ENCODE peak calls at places on chromosomes 2 and 18, in six cellular contexts. M is cardiac muscle cell, Z is mammary epithelial cell, J is adrenal gland, R is A549, K is fibroblast of mammary gland. V is an unnamed sample.
A peak's percentile ranks its signal among the peaks of the same experiment; 100 is the strongest.

GRCh38 chr2:128442891-128443302 is 124.2 kb upstream of the HS6ST1 start:
- DNase-seq in M (peak; percentile 48), Z (no peak), J (peak; percentile 12), R (no peak), K (no peak), V (no peak)

GRCh38 chr2:152456262-152456661 is 121.3 kb downstream of the FMNL2 start:
- DNase-seq in M (peak; percentile 53), Z (peak; percentile 69), J (no peak), R (peak; percentile 25), K (peak; percentile 39), V (peak; percentile 77)

GRCh38 chr2:206361407-206362045 is 81.8 kb upstream of the ADAM23 start:
- DNase-seq in M (no peak), Z (peak; percentile 17), J (no peak), R (no peak), K (no peak), V (peak; percentile 39)

GRCh38 chr18:34122724-34123334 is 101.9 kb downstream of the NOL4 start:
- DNase-seq in M (peak; percentile 56), Z (peak; percentile 34), J (peak; percentile 51), R (peak; percentile 45), K (peak; percentile 67), V (peak; percentile 68)

GRCh38 chr2:84865181-84865783 is 15.6 kb downstream of the TRABD2A start:
- DNase-seq in M (peak; percentile 55), Z (peak; percentile 34), J (no peak), R (peak; percentile 52), K (peak; percentile 55), V (peak; percentile 40)

GRCh38 chr2:238216651-238217184 is 13.2 kb upstream of the ILKAP start:
- DNase-seq in M (no peak), Z (no peak), J (no peak), R (no peak), K (no peak), V (no peak)

GRCh38 chr18:29531746-29532145 is 1354.8 kb upstream of the CDH2 start:
- DNase-seq in M (no peak), Z (peak; percentile 35), J (no peak), R (no peak), K (no peak), V (no peak)

GRCh38 chr2:44944102-44944951 is 2.8 kb downstream of the SIX3 start:
- DNase-seq in M (no peak), Z (no peak), J (no peak), R (no peak), K (no peak), V (no peak)

GRCh38 chr2:240713928-240714746 is 22.5 kb downstream of the AQP12A start:
- DNase-seq in M (no peak), Z (no peak), J (no peak), R (no peak), K (no peak), V (no peak)

GRCh38 chr2:38509322-38509946 is 93.3 kb downstream of the HNRNPLL start:
- DNase-seq in M (peak; percentile 75), Z (peak; percentile 62), J (peak; percentile 42), R (no peak), K (peak; percentile 89), V (peak; percentile 59)

GRCh38 chr2:135552887-135553286 is 21.6 kb downstream of the R3HDM1 start:
- DNase-seq in M (no peak), Z (no peak), J (no peak), R (no peak), K (no peak), V (no peak)

GRCh38 chr2:65637061-65637460 is 204.7 kb upstream of the SPRED2 start:
- DNase-seq in M (no peak), Z (no peak), J (no peak), R (no peak), K (no peak), V (no peak)

GRCh38 chr2:214006601-214007000 is 404.3 kb upstream of the VWC2L start:
- DNase-seq in M (no peak), Z (peak; percentile 57), J (no peak), R (no peak), K (no peak), V (peak; percentile 87)

DNA sequence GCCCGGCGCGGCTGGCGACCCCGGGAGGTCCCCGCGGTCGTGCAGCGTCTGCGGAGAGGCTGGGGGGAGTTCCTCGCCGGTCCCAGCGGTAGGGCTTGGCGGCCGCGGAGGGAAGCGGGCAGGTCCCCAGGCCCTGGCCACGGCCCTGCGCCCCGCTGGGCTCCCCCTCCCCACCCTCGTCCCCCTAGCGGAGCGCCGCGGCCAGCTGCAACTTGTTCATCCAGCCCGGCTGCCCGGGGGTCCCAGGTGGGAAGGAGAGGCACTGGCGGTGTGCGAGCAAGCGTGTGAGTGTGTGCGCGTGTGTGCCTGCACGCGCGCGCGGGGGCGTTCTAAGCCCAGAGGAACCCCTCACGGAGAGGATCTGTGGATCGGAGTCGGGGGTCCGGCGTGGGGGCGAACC is 1.3 kb downstream of the PTPRM start:
- DNase-seq in M (peak; percentile 44), Z (no peak), J (peak; percentile 23), R (no peak), K (no peak), V (peak; percentile 15)
- TF ChIP-seq CTCF in M (peak; percentile 15), Z (peak; percentile 29), J (no peak), R (no peak), K (no peak), V (no peak)

GRCh38 chr2:1744446-1745170 is at the start of gene PXDN:
- DNase-seq in M (peak; percentile 80), Z (peak; percentile 53), J (no peak), R (no peak), K (peak; percentile 66), V (peak; percentile 44)

GRCh38 chr2:1744151-1744445 is 217 bp downstream of the PXDN start:
- DNase-seq in M (no peak), Z (no peak), J (no peak), R (peak; percentile 31), K (no peak), V (peak; percentile 45)

GRCh38 chr2:1743396-1744150 is 742 bp downstream of the PXDN start:
- DNase-seq in M (peak; percentile 75), Z (peak; percentile 46), J (no peak), R (no peak), K (peak; percentile 56), V (peak; percentile 39)

GRCh38 chr2:1746174-1747064 is 2.1 kb upstream of the PXDN start:
- DNase-seq in M (no peak), Z (no peak), J (no peak), R (no peak), K (no peak), V (no peak)

GRCh38 chr2:1745171-1746023 is 1.1 kb upstream of the PXDN start:
- DNase-seq in M (no peak), Z (no peak), J (no peak), R (no peak), K (no peak), V (no peak)
- H3K4me3 ChIP-seq in M (peak overlapping the region; percentile 85), Z (peak overlapping the region; percentile 71), J (peak overlapping the region; percentile 61), R (no peak overlapping the region), K (peak overlapping the region; percentile 64), V (peak overlapping the region; percentile 43)

DNA sequence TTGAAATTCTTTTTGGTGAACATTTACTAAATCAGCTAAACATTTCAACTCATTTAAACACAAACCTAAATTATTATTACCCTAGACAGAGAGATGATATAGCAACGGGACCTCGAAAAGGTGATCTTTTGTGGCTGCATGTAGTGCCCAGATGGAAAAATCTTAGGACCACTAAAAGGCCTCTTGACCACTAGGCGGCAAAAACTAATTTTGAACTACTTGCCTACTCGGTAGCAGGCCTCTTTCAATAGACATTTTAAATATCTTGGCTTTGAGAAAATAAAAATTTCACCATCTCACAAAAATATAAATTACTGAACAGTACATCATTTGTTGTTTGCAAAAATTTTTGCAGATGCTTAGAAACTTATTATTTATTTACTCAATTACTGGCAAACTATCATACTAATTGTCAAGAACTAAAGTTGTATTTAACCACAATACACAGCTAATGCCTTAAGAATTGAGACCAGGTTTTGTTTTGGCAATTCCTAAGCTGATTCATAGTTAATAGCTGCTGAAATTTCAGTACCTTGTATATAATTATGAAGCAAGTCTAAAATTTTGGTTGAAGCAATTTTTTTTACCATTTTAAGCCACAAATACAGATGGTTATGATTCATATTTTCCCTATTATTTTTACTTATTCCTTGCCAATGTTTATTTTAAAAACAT is 9.4 kb downstream of the COL3A1 start:
- DNase-seq in M (peak; percentile 77), Z (no peak), J (no peak), R (no peak), K (peak; percentile 87), V (peak; percentile 30)
- TF ChIP-seq CTCF in M (peak; percentile 57), Z (peak; percentile 39), J (no peak), R (no peak), K (peak; percentile 66), V (peak; percentile 41)

GRCh38 chr2:176123847-176124273 is 1.3 kb downstream of the HOXD9 start:
- DNase-seq in M (no peak), Z (no peak), J (no peak), R (no peak), K (no peak), V (no peak)
- H3K4me3 ChIP-seq in M (no peak overlapping the region), Z (no peak overlapping the region), J (peak overlapping the region; percentile 67), R (no peak overlapping the region), K (peak overlapping the region; percentile 61), V (no peak overlapping the region)

GRCh38 chr2:9287400-9288059 is 80.9 kb downstream of the ASAP2 start:
- DNase-seq in M (peak; percentile 97), Z (peak; percentile 99), J (no peak), R (peak; percentile 94), K (peak; percentile 99), V (peak; percentile 97)
- TF ChIP-seq CTCF in M (no peak), Z (no peak), J (no peak), R (peak; percentile 21), K (no peak), V (no peak)

GRCh38 chr18:23722646-23723045 is 33.4 kb downstream of the LAMA3 start:
- DNase-seq in M (peak; percentile 38), Z (no peak), J (no peak), R (no peak), K (peak; percentile 50), V (no peak)

GRCh38 chr18:23723121-23723520 is 33.9 kb downstream of the LAMA3 start:
- DNase-seq in M (peak; percentile 43), Z (no peak), J (no peak), R (no peak), K (peak; percentile 54), V (no peak)

GRCh38 chr18:23719634-23720201 is 30.5 kb downstream of the LAMA3 start:
- DNase-seq in M (peak; percentile 96), Z (peak; percentile 97), J (peak; percentile 29), R (peak; percentile 95), K (peak; percentile 99), V (peak; percentile 96)

GRCh38 chr18:23718731-23719130 is 29.5 kb downstream of the LAMA3 start:
- DNase-seq in M (no peak), Z (no peak), J (no peak), R (no peak), K (peak; percentile 40), V (peak; percentile 16)

DNA sequence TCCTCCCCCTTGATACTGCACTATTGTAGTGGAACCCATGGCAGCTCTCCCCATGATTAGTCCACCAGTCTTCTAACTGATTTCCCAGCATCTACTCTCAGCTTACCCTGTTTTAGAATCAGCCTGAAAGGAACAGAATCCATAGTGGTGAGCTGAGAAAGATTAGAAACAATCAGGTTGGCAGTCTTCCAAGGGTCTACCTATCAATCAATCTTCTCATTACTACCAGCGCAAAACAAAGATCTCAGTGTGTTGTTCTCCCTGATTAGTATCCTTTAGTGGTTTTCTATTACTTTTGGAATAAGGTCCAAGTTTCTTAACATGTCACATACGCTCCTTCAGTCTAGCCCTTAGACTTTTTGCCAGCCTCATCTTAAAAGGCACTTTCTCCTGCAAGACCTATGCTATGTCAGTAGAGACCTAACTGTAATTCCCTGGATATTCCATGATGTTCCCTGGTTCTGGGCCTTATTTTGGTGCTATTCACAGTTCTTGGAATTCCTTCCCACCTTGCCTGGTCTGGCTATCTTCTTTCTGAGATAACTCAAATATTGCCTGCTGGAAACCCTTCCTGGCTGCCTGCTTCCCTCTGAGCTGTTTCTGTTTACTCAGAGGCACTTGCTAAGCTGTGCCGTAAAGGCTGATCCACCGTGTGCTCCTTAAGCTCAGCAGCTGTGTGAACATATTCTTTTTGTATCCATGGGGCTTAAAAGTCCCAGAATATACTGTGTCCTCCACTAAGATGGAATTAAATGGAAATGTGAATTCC is 32.6 kb downstream of the LAMA3 start:
- DNase-seq in M (peak; percentile 30), Z (no peak), J (no peak), R (peak; percentile 24), K (peak; percentile 33), V (no peak)
- H3K4me3 ChIP-seq in M (no peak overlapping the region), Z (no peak overlapping the region), J (no peak overlapping the region), R (no peak overlapping the region), K (no peak overlapping the region), V (no peak overlapping the region)